ENCODE peak calls at places on chromosomes 4 and X, in eight cellular contexts. V, Z, X, P, N, A, G and E are unnamed samples.
A peak's percentile ranks its signal among the peaks of the same experiment; 100 is the strongest.

GRCh38 chr4:168741281-168742173 is 244.7 kb downstream of the PALLD start:
- DNase-seq in N (no peak), P (no peak), G (no peak), V (no peak), X (no peak), A (no peak), Z (no peak), E (no peak)

GRCh38 chr4:108372678-108373077 is 203.9 kb upstream of the LEF1 start:
- DNase-seq in X (no peak), P (no peak), V (no peak), G (no peak), Z (no peak), N (no peak), A (no peak), E (no peak)

GRCh38 chr4:154559141-154559841 is 3.5 kb upstream of the FGB start:
- DNase-seq in Z (no peak), X (no peak), N (peak; percentile 49), P (no peak), A (no peak), G (no peak), V (no peak), E (no peak)

GRCh38 chr4:94463771-94464170 is 12.0 kb downstream of the PDLIM5 start:
- DNase-seq in Z (no peak), G (no peak), A (no peak), X (no peak), P (no peak), N (no peak), V (no peak), E (no peak)

GRCh38 chr4:146308951-146309350 is 94.6 kb downstream of the REELD1 start:
- DNase-seq in X (no peak), V (no peak), G (no peak), P (no peak), N (no peak), A (no peak), Z (no peak), E (no peak)

GRCh38 chrX:44043496-44043895 is 70.3 kb upstream of the NDP start:
- DNase-seq in A (no peak), G (no peak), N (no peak), V (no peak), P (no peak), Z (no peak), X (no peak), E (no peak)

GRCh38 chrX:16136080-16136479 is 12.7 kb downstream of the GRPR start:
- DNase-seq in X (no peak), V (no peak), G (no peak), Z (no peak), A (no peak), N (no peak), P (no peak), E (no peak)

GRCh38 chr4:169100656-169101055 is 90.6 kb upstream of the CBR4 start:
- DNase-seq in G (no peak), Z (no peak), A (no peak), P (no peak), N (no peak), X (no peak), V (no peak), E (no peak)

GRCh38 chr4:125277827-125278226 is 36.9 kb upstream of the FAT4 start:
- DNase-seq in X (no peak), Z (no peak), G (no peak), A (no peak), V (no peak), N (no peak), P (no peak), E (no peak)

GRCh38 chrX:118528089-118528753 is 32.6 kb downstream of the DOCK11 start:
- DNase-seq in A (no peak), G (no peak), N (no peak), V (no peak), P (no peak), X (peak; percentile 83), Z (no peak), E (no peak)

GRCh38 chrX:70454441-70455365 is 10.1 kb downstream of the DLG3 start:
- DNase-seq in P (peak; percentile 75), X (peak; percentile 87), A (peak; percentile 81), Z (peak; percentile 85), V (peak; percentile 34), N (peak; percentile 91), G (peak; percentile 81), E (peak; percentile 66)

GRCh38 chr4:97370581-97370980 is 772.7 kb downstream of the STPG2 start:
- DNase-seq in X (no peak), Z (no peak), N (no peak), G (no peak), P (no peak), A (no peak), V (no peak), E (no peak)

GRCh38 chrX:14672611-14673172 is 143.4 kb downstream of the GLRA2 start:
- DNase-seq in G (no peak), A (no peak), Z (no peak), P (no peak), V (no peak), X (no peak), N (no peak), E (no peak)

GRCh38 chrX:14670819-14671218 is 141.5 kb downstream of the GLRA2 start:
- DNase-seq in Z (no peak), A (no peak), X (no peak), N (no peak), P (no peak), V (no peak), G (no peak), E (no peak)

GRCh38 chrX:14673764-14674163 is 144.4 kb downstream of the GLRA2 start:
- DNase-seq in P (no peak), X (no peak), N (no peak), Z (no peak), G (no peak), A (no peak), V (no peak), E (no peak)

GRCh38 chrX:14675500-14675899 is 146.2 kb downstream of the GLRA2 start:
- DNase-seq in N (no peak), A (no peak), G (no peak), Z (no peak), P (no peak), V (no peak), X (no peak), E (no peak)

DNA sequence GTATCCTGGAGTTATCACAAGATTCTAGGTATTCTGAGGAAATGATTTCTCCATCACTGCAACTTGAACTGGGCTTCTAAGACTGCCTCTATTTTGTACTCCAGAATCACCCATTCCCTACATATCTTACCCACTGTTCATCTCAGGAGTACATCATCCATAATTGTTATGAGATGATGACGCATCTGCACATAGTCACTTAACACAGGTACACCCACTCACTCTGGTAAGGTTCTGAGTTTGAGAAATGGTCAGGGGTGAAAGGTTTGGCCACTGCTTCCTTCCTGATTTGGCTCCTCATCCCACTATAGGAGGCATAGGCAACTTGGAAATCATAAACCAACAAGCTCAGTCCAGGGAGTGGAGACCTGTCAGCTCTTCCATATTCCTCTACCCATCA is 143.9 kb downstream of the GLRA2 start:
- DNase-seq in N (no peak), P (no peak), G (no peak), X (no peak), Z (no peak), A (no peak), V (no peak), E (no peak)
- H3K4me1 ChIP-seq in N (no peaks in the 10 kb centered on the region), P (no peaks in the 10 kb centered on the region), G (no peaks in the 10 kb centered on the region), X (no peaks in the 10 kb centered on the region), Z (no peaks in the 10 kb centered on the region), A (peaks cover 11% of the 10 kb centered on the region), V (no peaks in the 10 kb centered on the region), E (no peaks in the 10 kb centered on the region)

DNA sequence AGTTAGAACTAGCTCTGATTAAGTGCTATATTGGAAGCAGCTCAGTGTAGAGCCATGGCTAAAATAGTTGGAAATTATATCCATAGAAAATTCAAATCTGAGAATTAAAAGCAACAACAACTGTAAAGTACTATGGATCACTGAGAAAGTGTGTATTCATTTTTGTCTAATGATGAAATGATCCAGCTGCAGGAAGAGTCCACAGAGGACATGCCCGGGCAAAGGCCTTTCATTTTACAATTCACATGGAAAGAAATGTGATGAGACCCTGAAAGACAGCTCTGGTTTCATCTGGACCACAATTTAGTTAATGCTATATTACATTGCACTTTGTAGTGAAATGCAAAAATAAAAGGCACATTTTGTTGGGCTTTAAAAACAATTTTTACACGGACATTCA is 196.8 kb upstream of the FAT1 start:
- DNase-seq in N (no peak), X (no peak), V (no peak), P (no peak), Z (no peak), G (no peak), A (no peak), E (no peak)
- TF ChIP-seq POLR2A in N (no peak), X (no peak), V (no peak), P (no peak), Z (no peak), G (no peak), A (no peak), E (no peak)

GRCh38 chr4:121908346-121908745 is 38.1 kb upstream of the BBS7 start:
- DNase-seq in V (no peak), A (no peak), P (no peak), N (no peak), Z (no peak), G (no peak), X (no peak), E (no peak)
- H3K27ac ChIP-seq in V (no peak overlapping the region), A (no peak overlapping the region), P (no peak overlapping the region), N (no peak overlapping the region), Z (no peak overlapping the region), G (no peak overlapping the region), X (no peak overlapping the region), E (no peak overlapping the region)

DNA sequence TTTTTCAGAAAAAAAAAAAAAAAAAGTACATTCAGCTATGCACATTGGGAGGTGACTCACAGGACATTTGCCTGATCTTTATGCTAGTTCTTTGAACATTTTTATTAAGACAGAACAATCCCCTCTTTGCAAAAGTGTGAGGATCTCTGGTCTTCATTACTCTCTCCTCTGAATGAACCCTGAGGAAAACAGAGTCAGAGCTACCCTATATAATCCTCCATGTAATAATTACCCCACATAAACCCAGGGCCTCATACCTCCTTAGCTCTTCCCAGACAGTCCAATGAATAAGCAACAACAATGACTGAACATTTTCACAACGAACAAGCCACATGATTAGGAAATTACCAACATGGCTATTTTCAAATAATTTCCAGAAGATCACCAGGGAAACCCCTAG is 37.9 kb downstream of the TBC1D9 start:
- DNase-seq in G (no peak), V (no peak), N (no peak), P (no peak), Z (no peak), A (no peak), X (no peak), E (no peak)
- H3K4me1 ChIP-seq in G (peaks cover 7% of the 10 kb centered on the region), V (no peaks in the 10 kb centered on the region), N (no peaks in the 10 kb centered on the region), P (no peaks in the 10 kb centered on the region), Z (peaks cover 3% of the 10 kb centered on the region), A (peaks cover 13% of the 10 kb centered on the region), X (peaks cover 41% of the 10 kb centered on the region), E (no peaks in the 10 kb centered on the region)

DNA sequence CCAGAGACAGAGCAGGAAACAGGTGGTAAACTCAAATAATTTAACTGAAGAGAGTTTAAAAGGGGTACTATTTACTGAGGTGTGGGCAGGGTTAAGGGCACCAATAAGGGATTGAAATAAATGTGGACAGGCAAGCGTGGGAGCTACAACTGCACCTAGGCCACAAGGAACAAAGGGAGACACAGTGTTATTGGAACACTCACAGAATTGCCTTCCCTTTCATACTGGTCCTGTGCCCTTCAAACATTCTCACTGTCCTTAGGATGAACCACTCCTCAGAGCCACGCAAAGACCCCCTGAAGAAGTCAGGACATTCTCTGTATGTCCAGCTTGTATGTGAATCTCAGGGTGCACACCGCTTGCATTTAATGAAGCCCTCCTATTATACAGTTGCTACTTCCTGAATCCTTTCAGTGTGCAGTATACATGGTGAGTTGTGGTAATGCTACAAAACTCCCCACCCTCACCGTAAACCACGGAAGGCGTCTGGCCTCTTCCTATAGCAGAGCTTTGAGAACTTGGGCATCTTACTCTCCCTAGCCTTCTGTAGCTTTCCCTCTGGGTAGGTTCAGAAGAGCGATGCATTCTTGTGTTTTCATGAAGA is 9.6 kb upstream of the MRPL1 start:
- DNase-seq in N (no peak), G (no peak), V (no peak), P (no peak), X (no peak), Z (no peak), A (no peak), E (no peak)
- TF ChIP-seq POLR2A in N (no peak), G (no peak), V (no peak), P (no peak), X (no peak), Z (no peak), A (no peak), E (no peak)